ENCODE peak calls at places on chromosomes 12 and 14, in seven cellular contexts. J, R, I, S, U, H and K are unnamed samples.

GRCh38 chr12:62640910-62641448 is 174.4 kb downstream of the MON2 start:
- DNase-seq in S (peak; percentile 31), I (no peak), H (no peak), U (no peak), J (no peak), R (no peak), K (no peak)

GRCh38 chr14:32702571-32702970 is 236.1 kb upstream of the NPAS3 start:
- DNase-seq in S (no peak), I (no peak), H (peak; percentile 73), J (no peak), U (no peak), R (no peak), K (peak; percentile 63)

GRCh38 chr12:105804591-105805265 is 334.0 kb downstream of the NUAK1 start:
- DNase-seq in I (no peak), U (no peak), H (no peak), R (no peak), J (no peak), S (no peak), K (no peak)

GRCh38 chr14:31395119-31395518 is 25.2 kb downstream of the HEATR5A start:
- DNase-seq in S (no peak), U (no peak), J (no peak), R (no peak), H (no peak), I (no peak), K (no peak)

GRCh38 chr12:100591979-100592378 is 18.5 kb downstream of the GAS2L3 start:
- DNase-seq in I (no peak), H (no peak), S (no peak), R (no peak), U (no peak), J (no peak), K (no peak)

GRCh38 chr12:107283652-107284051 is 190.3 kb upstream of the CRY1 start:
- DNase-seq in H (no peak), R (no peak), U (no peak), S (no peak), J (no peak), I (no peak), K (no peak)

GRCh38 chr12:93376436-93377251 is 1.1 kb upstream of the NUDT4 start:
- DNase-seq in S (no peak), J (no peak), H (peak; percentile 71), R (no peak), I (peak; percentile 54), U (no peak), K (peak; percentile 59)

GRCh38 chr12:1790470-1790869 is 29.9 kb upstream of the LRTM2 start:
- DNase-seq in U (no peak), S (no peak), R (no peak), H (no peak), I (no peak), J (no peak), K (no peak)

GRCh38 chr12:113401066-113402000 is 2.4 kb downstream of the SDS start:
- DNase-seq in U (no peak), R (no peak), I (no peak), S (no peak), H (no peak), J (no peak), K (no peak)

GRCh38 chr14:68526420-68527105 is 266.3 kb downstream of the ZFP36L1 start:
- DNase-seq in J (no peak), H (peak; percentile 56), S (no peak), U (no peak), I (peak; percentile 14), R (no peak), K (peak; percentile 67)

GRCh38 chr14:39376671-39377403 is 55.4 kb downstream of the FBXO33 start:
- DNase-seq in J (no peak), S (no peak), U (no peak), I (peak; percentile 19), H (no peak), R (no peak), K (no peak)

GRCh38 chr14:63551338-63551737 is 8.2 kb upstream of the PPP2R5E start:
- DNase-seq in R (no peak), S (no peak), I (no peak), U (no peak), J (no peak), H (no peak), K (no peak)

GRCh38 chr12:123671876-123672275 is 963 bp downstream of the TCTN2 start:
- DNase-seq in S (no peak), U (no peak), H (no peak), J (no peak), R (no peak), I (peak; percentile 14), K (no peak)

GRCh38 chr12:122106891-122107660 is 28.5 kb downstream of the MLXIP start:
- DNase-seq in I (no peak), R (no peak), J (peak; percentile 94), U (no peak), H (peak; percentile 71), S (no peak), K (peak; percentile 78)

GRCh38 chr14:75247939-75248338 is 30.7 kb upstream of the FOS start:
- DNase-seq in H (no peak), I (no peak), R (no peak), S (no peak), J (no peak), U (no peak), K (no peak)

GRCh38 chr12:45213107-45213506 is 2.8 kb upstream of the ANO6 start:
- DNase-seq in S (no peak), H (no peak), U (no peak), J (no peak), R (no peak), I (no peak), K (no peak)

GRCh38 chr14:74491952-74492351 is 1.2 kb downstream of the NPC2 start:
- DNase-seq in J (no peak), H (no peak), I (peak; percentile 57), U (no peak), S (no peak), R (no peak), K (no peak)

GRCh38 chr12:91133871-91134270 is 22.6 kb upstream of the LUM start:
- DNase-seq in I (peak; percentile 62), S (no peak), R (no peak), H (no peak), U (no peak), J (no peak), K (no peak)

GRCh38 chr12:27550653-27550975 is 26.6 kb downstream of the PPFIBP1 start:
- DNase-seq in R (no peak), I (no peak), S (no peak), H (no peak), U (no peak), J (no peak), K (no peak)

GRCh38 chr12:114241973-114242434 is 163.9 kb downstream of the TBX5 start:
- DNase-seq in J (no peak), U (no peak), R (no peak), I (no peak), H (no peak), S (no peak), K (no peak)

GRCh38 chr12:54306925-54307731 is 6.3 kb upstream of the NFE2 start:
- DNase-seq in I (no peak), R (no peak), S (no peak), J (peak; percentile 56), U (no peak), H (peak; percentile 87), K (peak; percentile 92)